ENCODE peak calls at places on chromosomes 2 and 18, in ten cellular contexts. One of them, this sample, is unnamed. For H3K9me3, the result is how much of the 10 kb centered on the place peaks cover.

GRCh38 chr2:73117441-73117840 is 4.7 kb upstream of the RAB11FIP5 start:
- DNase-seq in heart right ventricle: no peak
- DNase-seq in CD8-positive, alpha-beta T cell: no peak
- DNase-seq in stomach: no peak
- DNase-seq in HepG2: no peak
- DNase-seq in OCI-LY7: no peak
- DNase-seq in adrenal gland: no peak
- DNase-seq in astrocyte: no peak
- DNase-seq in WERI-Rb-1: no peak
- DNase-seq in mucosa of descending colon: no peak
- DNase-seq in this sample: no peak

GRCh38 chr2:202251494-202251893 is 13.1 kb upstream of the SUMO1 start:
- DNase-seq in heart right ventricle: peak
- DNase-seq in CD8-positive, alpha-beta T cell: no peak
- DNase-seq in stomach: no peak
- DNase-seq in HepG2: no peak
- DNase-seq in OCI-LY7: no peak
- DNase-seq in adrenal gland: no peak
- DNase-seq in astrocyte: no peak
- DNase-seq in WERI-Rb-1: no peak
- DNase-seq in mucosa of descending colon: no peak
- DNase-seq in this sample: no peak

GRCh38 chr18:10006261-10006903 is 92.6 kb downstream of the VAPA start:
- DNase-seq in heart right ventricle: no peak
- DNase-seq in CD8-positive, alpha-beta T cell: no peak
- DNase-seq in stomach: no peak
- DNase-seq in HepG2: no peak
- DNase-seq in OCI-LY7: peak
- DNase-seq in adrenal gland: no peak
- DNase-seq in astrocyte: peak
- DNase-seq in WERI-Rb-1: peak
- DNase-seq in mucosa of descending colon: no peak
- DNase-seq in this sample: no peak

GRCh38 chr2:212968284-212969081 is 182.9 kb downstream of the IKZF2 start:
- DNase-seq in heart right ventricle: no peak
- DNase-seq in CD8-positive, alpha-beta T cell: no peak
- DNase-seq in stomach: no peak
- DNase-seq in HepG2: no peak
- DNase-seq in OCI-LY7: no peak
- DNase-seq in adrenal gland: no peak
- DNase-seq in astrocyte: peak
- DNase-seq in WERI-Rb-1: no peak
- DNase-seq in mucosa of descending colon: no peak
- DNase-seq in this sample: no peak

GRCh38 chr2:228689049-228689448 is 507.6 kb upstream of the SPHKAP start:
- DNase-seq in heart right ventricle: no peak
- DNase-seq in CD8-positive, alpha-beta T cell: no peak
- DNase-seq in stomach: no peak
- DNase-seq in HepG2: no peak
- DNase-seq in OCI-LY7: no peak
- DNase-seq in adrenal gland: no peak
- DNase-seq in astrocyte: no peak
- DNase-seq in WERI-Rb-1: peak
- DNase-seq in mucosa of descending colon: no peak
- DNase-seq in this sample: no peak

GRCh38 chr2:20194097-20194989 is 30.6 kb downstream of the SDC1 start:
- DNase-seq in heart right ventricle: no peak
- DNase-seq in CD8-positive, alpha-beta T cell: no peak
- DNase-seq in stomach: no peak
- DNase-seq in HepG2: no peak
- DNase-seq in OCI-LY7: no peak
- DNase-seq in adrenal gland: no peak
- DNase-seq in astrocyte: no peak
- DNase-seq in WERI-Rb-1: no peak
- DNase-seq in mucosa of descending colon: no peak
- DNase-seq in this sample: no peak

GRCh38 chr2:239193925-239194687 is 206.7 kb downstream of the HDAC4 start:
- DNase-seq in heart right ventricle: peak
- DNase-seq in CD8-positive, alpha-beta T cell: no peak
- DNase-seq in stomach: peak
- DNase-seq in HepG2: no peak
- DNase-seq in OCI-LY7: no peak
- DNase-seq in adrenal gland: peak
- DNase-seq in astrocyte: no peak
- DNase-seq in WERI-Rb-1: no peak
- DNase-seq in mucosa of descending colon: peak
- DNase-seq in this sample: no peak

GRCh38 chr2:79585701-79586428 is 73.0 kb downstream of the CTNNA2 start:
- DNase-seq in heart right ventricle: no peak
- DNase-seq in CD8-positive, alpha-beta T cell: no peak
- DNase-seq in stomach: no peak
- DNase-seq in HepG2: no peak
- DNase-seq in OCI-LY7: no peak
- DNase-seq in adrenal gland: no peak
- DNase-seq in astrocyte: peak
- DNase-seq in WERI-Rb-1: no peak
- DNase-seq in mucosa of descending colon: no peak
- DNase-seq in this sample: no peak

GRCh38 chr2:101012706-101013181 is 10.7 kb downstream of the RPL31 start:
- DNase-seq in heart right ventricle: peak
- DNase-seq in CD8-positive, alpha-beta T cell: no peak
- DNase-seq in stomach: no peak
- DNase-seq in HepG2: peak
- DNase-seq in OCI-LY7: peak
- DNase-seq in adrenal gland: peak
- DNase-seq in astrocyte: peak
- DNase-seq in WERI-Rb-1: no peak
- DNase-seq in mucosa of descending colon: peak
- DNase-seq in this sample: no peak

GRCh38 chr2:40244251-40245010 is 207.5 kb downstream of the SLC8A1 start:
- DNase-seq in heart right ventricle: peak
- DNase-seq in CD8-positive, alpha-beta T cell: no peak
- DNase-seq in stomach: peak
- DNase-seq in HepG2: peak
- DNase-seq in OCI-LY7: peak
- DNase-seq in adrenal gland: peak
- DNase-seq in astrocyte: peak
- DNase-seq in WERI-Rb-1: peak
- DNase-seq in mucosa of descending colon: peak
- DNase-seq in this sample: peak

GRCh38 chr2:104885119-104885777 is 31.3 kb downstream of the POU3F3 start:
- DNase-seq in heart right ventricle: no peak
- DNase-seq in CD8-positive, alpha-beta T cell: no peak
- DNase-seq in stomach: no peak
- DNase-seq in HepG2: no peak
- DNase-seq in OCI-LY7: no peak
- DNase-seq in adrenal gland: no peak
- DNase-seq in astrocyte: no peak
- DNase-seq in WERI-Rb-1: no peak
- DNase-seq in mucosa of descending colon: no peak
- DNase-seq in this sample: no peak

GRCh38 chr2:26297061-26297460 is 48.9 kb upstream of the SELENOI start:
- DNase-seq in heart right ventricle: no peak
- DNase-seq in CD8-positive, alpha-beta T cell: no peak
- DNase-seq in stomach: no peak
- DNase-seq in HepG2: no peak
- DNase-seq in OCI-LY7: no peak
- DNase-seq in adrenal gland: no peak
- DNase-seq in astrocyte: no peak
- DNase-seq in WERI-Rb-1: no peak
- DNase-seq in mucosa of descending colon: no peak
- DNase-seq in this sample: no peak

GRCh38 chr18:49249523-49249922 is 210.9 kb downstream of the DYM start:
- DNase-seq in heart right ventricle: no peak
- DNase-seq in CD8-positive, alpha-beta T cell: no peak
- DNase-seq in stomach: no peak
- DNase-seq in HepG2: no peak
- DNase-seq in OCI-LY7: peak
- DNase-seq in adrenal gland: no peak
- DNase-seq in astrocyte: peak
- DNase-seq in WERI-Rb-1: no peak
- DNase-seq in mucosa of descending colon: no peak
- DNase-seq in this sample: no peak

GRCh38 chr2:238231251-238231793 is 8.5 kb downstream of the HES6 start:
- DNase-seq in heart right ventricle: peak
- DNase-seq in CD8-positive, alpha-beta T cell: peak
- DNase-seq in stomach: peak
- DNase-seq in HepG2: no peak
- DNase-seq in OCI-LY7: no peak
- DNase-seq in adrenal gland: peak
- DNase-seq in astrocyte: peak
- DNase-seq in WERI-Rb-1: no peak
- DNase-seq in mucosa of descending colon: peak
- DNase-seq in this sample: peak

GRCh38 chr2:157692768-157693167 is 64.1 kb upstream of the ACVR1C start:
- DNase-seq in heart right ventricle: no peak
- DNase-seq in CD8-positive, alpha-beta T cell: no peak
- DNase-seq in stomach: no peak
- DNase-seq in HepG2: no peak
- DNase-seq in OCI-LY7: no peak
- DNase-seq in adrenal gland: no peak
- DNase-seq in astrocyte: peak
- DNase-seq in WERI-Rb-1: no peak
- DNase-seq in mucosa of descending colon: no peak
- DNase-seq in this sample: no peak

GRCh38 chr18:46148810-46149209 is 44.6 kb downstream of the HAUS1 start:
- DNase-seq in heart right ventricle: peak
- DNase-seq in CD8-positive, alpha-beta T cell: peak
- DNase-seq in stomach: peak
- DNase-seq in HepG2: peak
- DNase-seq in OCI-LY7: peak
- DNase-seq in adrenal gland: peak
- DNase-seq in astrocyte: peak
- DNase-seq in WERI-Rb-1: peak
- DNase-seq in mucosa of descending colon: peak
- DNase-seq in this sample: peak

DNA sequence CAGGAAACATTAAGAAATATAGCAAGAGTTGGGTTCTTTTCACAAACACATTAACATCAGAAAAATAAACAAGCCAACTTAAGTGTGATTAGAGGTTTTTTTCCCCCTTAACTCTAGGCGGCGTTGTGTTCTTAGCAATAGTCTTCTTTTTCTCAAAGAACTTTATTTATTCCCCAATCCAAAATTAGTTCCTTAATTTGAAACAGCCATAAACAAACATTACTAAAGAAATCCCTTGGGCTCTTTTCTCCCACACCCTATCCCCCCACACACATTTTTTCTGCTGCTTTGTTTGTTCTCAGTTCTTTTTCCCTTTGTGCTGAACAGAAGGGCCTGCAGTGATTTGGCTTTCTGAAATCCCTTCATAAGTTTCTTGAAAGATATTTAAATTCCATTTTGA is 13.2 kb upstream of the MYO1B start:
- DNase-seq in heart right ventricle: peak
- DNase-seq in CD8-positive, alpha-beta T cell: no peak
- DNase-seq in stomach: no peak
- DNase-seq in HepG2: no peak
- DNase-seq in OCI-LY7: no peak
- DNase-seq in adrenal gland: no peak
- DNase-seq in astrocyte: no peak
- DNase-seq in WERI-Rb-1: no peak
- DNase-seq in mucosa of descending colon: no peak
- DNase-seq in this sample: no peak
- TF ChIP-seq CTCF in heart right ventricle: peak
- TF ChIP-seq CTCF in CD8-positive, alpha-beta T cell: no peak
- TF ChIP-seq CTCF in stomach: peak
- TF ChIP-seq CTCF in HepG2: peak
- TF ChIP-seq CTCF in OCI-LY7: peak
- TF ChIP-seq CTCF in adrenal gland: peak
- TF ChIP-seq CTCF in astrocyte: peak
- TF ChIP-seq CTCF in WERI-Rb-1: no peak
- TF ChIP-seq CTCF in mucosa of descending colon: no peak
- TF ChIP-seq CTCF in this sample: no peak

DNA sequence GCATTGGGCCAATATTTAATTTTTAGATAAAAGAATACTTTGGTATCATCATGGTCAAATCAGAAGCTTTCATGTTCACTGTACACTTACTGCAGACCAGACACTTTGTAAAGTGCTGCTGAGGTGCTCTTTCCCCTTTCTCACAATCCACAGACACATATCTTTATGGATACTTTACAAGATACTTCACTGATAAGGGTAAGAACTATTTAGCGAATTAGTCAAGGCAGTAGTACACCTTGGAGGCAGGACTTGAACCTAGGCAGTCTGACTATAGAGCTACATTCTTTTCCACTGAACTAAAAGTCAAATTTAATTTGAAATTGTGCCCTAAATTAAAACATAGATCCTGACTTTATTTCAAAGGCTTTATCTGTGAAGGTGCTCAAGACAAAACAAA is 60.2 kb downstream of the COBLL1 start:
- DNase-seq in heart right ventricle: no peak
- DNase-seq in CD8-positive, alpha-beta T cell: no peak
- DNase-seq in stomach: no peak
- DNase-seq in HepG2: no peak
- DNase-seq in OCI-LY7: no peak
- DNase-seq in adrenal gland: no peak
- DNase-seq in astrocyte: no peak
- DNase-seq in WERI-Rb-1: no peak
- DNase-seq in mucosa of descending colon: no peak
- DNase-seq in this sample: no peak
- H3K4me3 ChIP-seq in heart right ventricle: no peak
- H3K4me3 ChIP-seq in CD8-positive, alpha-beta T cell: no peak
- H3K4me3 ChIP-seq in stomach: no peak
- H3K4me3 ChIP-seq in HepG2: no peak
- H3K4me3 ChIP-seq in OCI-LY7: no peak
- H3K4me3 ChIP-seq in adrenal gland: no peak
- H3K4me3 ChIP-seq in astrocyte: no peak
- H3K4me3 ChIP-seq in WERI-Rb-1: no peak
- H3K4me3 ChIP-seq in mucosa of descending colon: no peak
- H3K4me3 ChIP-seq in this sample: no peak

DNA sequence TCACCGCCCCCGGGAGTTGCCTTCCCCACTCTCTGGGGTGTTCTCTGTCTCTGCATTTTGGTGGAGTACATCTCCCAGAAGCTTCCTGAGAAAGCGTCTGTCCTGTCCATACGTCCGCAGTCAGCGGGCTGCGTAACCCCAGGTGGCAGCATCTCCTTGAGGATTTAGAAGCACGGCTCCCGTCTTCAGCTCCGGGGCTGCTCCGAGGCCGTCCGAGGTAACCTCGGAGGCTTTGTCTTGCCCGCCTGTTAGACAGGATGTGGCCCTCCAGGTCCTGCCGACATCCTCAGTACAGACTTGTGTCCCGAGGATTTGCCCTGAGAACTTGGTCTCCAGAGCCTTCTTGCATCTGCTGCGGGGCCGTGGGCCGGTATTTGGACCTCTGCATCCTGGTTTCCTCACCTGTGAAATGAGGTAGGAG is 58.4 kb downstream of the CTDP1 start:
- DNase-seq in heart right ventricle: no peak
- DNase-seq in CD8-positive, alpha-beta T cell: no peak
- DNase-seq in stomach: no peak
- DNase-seq in HepG2: no peak
- DNase-seq in OCI-LY7: no peak
- DNase-seq in adrenal gland: no peak
- DNase-seq in astrocyte: no peak
- DNase-seq in WERI-Rb-1: peak
- DNase-seq in mucosa of descending colon: no peak
- DNase-seq in this sample: no peak
- H3K9me3 ChIP-seq in heart right ventricle: under half
- H3K9me3 ChIP-seq in CD8-positive, alpha-beta T cell: under half
- H3K9me3 ChIP-seq in stomach: under half
- H3K9me3 ChIP-seq in HepG2: under half
- H3K9me3 ChIP-seq in OCI-LY7: under half
- H3K9me3 ChIP-seq in adrenal gland: under half
- H3K9me3 ChIP-seq in astrocyte: under half
- H3K9me3 ChIP-seq in WERI-Rb-1: under half
- H3K9me3 ChIP-seq in mucosa of descending colon: under half
- H3K9me3 ChIP-seq in this sample: under half

GRCh38 chr2:116747103-116747502 is 1067.4 kb upstream of the DDX18 start:
- DNase-seq in heart right ventricle: no peak
- DNase-seq in CD8-positive, alpha-beta T cell: no peak
- DNase-seq in stomach: no peak
- DNase-seq in HepG2: no peak
- DNase-seq in OCI-LY7: no peak
- DNase-seq in adrenal gland: no peak
- DNase-seq in astrocyte: no peak
- DNase-seq in WERI-Rb-1: no peak
- DNase-seq in mucosa of descending colon: peak
- DNase-seq in this sample: no peak
- TF ChIP-seq CTCF in heart right ventricle: no peak
- TF ChIP-seq CTCF in CD8-positive, alpha-beta T cell: no peak
- TF ChIP-seq CTCF in stomach: no peak
- TF ChIP-seq CTCF in HepG2: no peak
- TF ChIP-seq CTCF in OCI-LY7: peak
- TF ChIP-seq CTCF in adrenal gland: no peak
- TF ChIP-seq CTCF in astrocyte: no peak
- TF ChIP-seq CTCF in WERI-Rb-1: no peak
- TF ChIP-seq CTCF in mucosa of descending colon: peak
- TF ChIP-seq CTCF in this sample: no peak